ENCODE peak calls at places on chromosomes 16 and 17, in nine cellular contexts. K is breast epithelium, D is nephron progenitor cell, J is omental fat pad, C is HL-60, Y is Calu3, R is neural progenitor cell, F is foreskin fibroblast, L is testis. E is an unnamed sample.

GRCh38 chr17:37050905-37051304 is 102.2 kb downstream of the AATF start:
- DNase-seq in K (no peak), D (no peak), Y (no peak), R (no peak), C (no peak), L (no peak), J (no peak), F (no peak), E (no peak)

GRCh38 chr17:63681530-63681929 is 18.4 kb downstream of the LIMD2 start:
- DNase-seq in C (no peak), Y (no peak), D (no peak), R (no peak), F (no peak), J (no peak), K (no peak), L (no peak), E (no peak)

GRCh38 chr16:89805136-89805905 is 11.1 kb downstream of the FANCA start:
- DNase-seq in D (no peak), L (no peak), F (peak; percentile 82), Y (no peak), J (no peak), R (no peak), K (no peak), C (no peak), E (peak; percentile 69)

GRCh38 chr16:57738844-57739243 is 3.3 kb downstream of the KATNB1 start:
- DNase-seq in K (no peak), F (no peak), R (no peak), D (no peak), L (no peak), J (no peak), Y (no peak), C (no peak), E (no peak)

GRCh38 chr17:67198131-67198530 is 46.9 kb downstream of the HELZ start:
- DNase-seq in J (no peak), Y (no peak), D (no peak), R (no peak), C (no peak), L (no peak), F (no peak), K (no peak), E (no peak)

GRCh38 chr17:68580236-68580903 is 20.8 kb downstream of the FAM20A start:
- DNase-seq in K (no peak), R (no peak), J (no peak), F (peak; percentile 80), C (peak; percentile 38), Y (no peak), L (no peak), D (no peak), E (peak; percentile 81)

GRCh38 chr16:85665373-85665740 is 23.4 kb downstream of the GINS2 start:
- DNase-seq in F (no peak), Y (no peak), R (no peak), J (no peak), K (no peak), L (no peak), C (no peak), D (no peak), E (no peak)

GRCh38 chr17:66190738-66191606 is 961 bp downstream of the CEP112 start:
- DNase-seq in J (no peak), D (no peak), L (peak; percentile 39), F (peak; percentile 39), C (no peak), R (peak; percentile 5), Y (no peak), K (no peak), E (no peak)

GRCh38 chr17:78043031-78043430 is 84.5 kb downstream of the TNRC6C start:
- DNase-seq in D (no peak), C (no peak), F (no peak), K (no peak), J (no peak), L (no peak), Y (no peak), R (no peak), E (no peak)

GRCh38 chr17:67481808-67482207 is 104.7 kb downstream of the PITPNC1 start:
- DNase-seq in R (no peak), Y (no peak), F (peak; percentile 53), D (no peak), K (no peak), C (peak; percentile 84), J (no peak), L (no peak), E (peak; percentile 70)

DNA sequence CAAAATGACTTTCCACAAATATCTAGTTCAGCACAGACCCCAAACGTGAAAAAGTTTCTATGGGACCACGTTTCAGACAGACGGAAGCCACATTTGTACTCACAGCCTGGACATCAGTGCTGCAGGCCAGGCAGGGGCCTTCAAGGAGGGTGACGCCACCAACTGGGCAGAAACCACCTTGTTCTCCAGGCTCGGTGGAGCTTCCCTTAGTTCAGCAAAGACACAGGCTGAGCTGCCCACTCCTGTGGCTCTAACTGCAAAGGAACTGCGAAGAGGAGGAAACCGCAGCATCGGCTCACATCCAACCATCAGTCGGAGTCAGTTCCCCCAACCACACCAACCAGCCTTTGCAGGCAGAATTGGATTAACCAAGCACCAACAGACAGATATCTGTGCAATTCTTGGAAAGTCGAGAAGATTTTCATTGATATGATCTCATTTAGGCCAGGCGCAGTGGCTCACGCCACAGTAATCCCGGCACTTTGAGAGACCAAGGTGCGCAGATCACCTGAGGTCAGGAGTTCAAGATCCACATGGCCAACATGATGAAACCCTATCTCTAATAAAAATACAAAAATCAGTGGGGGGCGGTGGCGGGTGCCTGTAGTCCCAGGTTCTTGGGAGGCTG is 73.3 kb upstream of the CNEP1R1 start:
- DNase-seq in Y (no peak), L (no peak), K (no peak), F (no peak), D (no peak), C (no peak), R (no peak), J (no peak), E (no peak)
- TF ChIP-seq CTCF in Y (no peak), L (no peak), K (no peak), F (no peak), D (no peak), C (no peak), R (no peak), J (no peak), E (no peak)

GRCh38 chr17:40443196-40443987 is at the start of gene IGFBP4:
- DNase-seq in D (peak; percentile 87), R (peak; percentile 94), J (no peak), L (peak; percentile 79), F (peak; percentile 94), K (peak; percentile 81), C (peak; percentile 51), Y (peak; percentile 100), E (no peak)

GRCh38 chr17:40442392-40443195 is 656 bp upstream of the IGFBP4 start:
- DNase-seq in L (no peak), R (no peak), F (peak; percentile 71), Y (no peak), D (no peak), C (no peak), K (no peak), J (no peak), E (no peak)

GRCh38 chr17:40445769-40446468 is 2.7 kb downstream of the IGFBP4 start:
- DNase-seq in J (no peak), C (no peak), R (no peak), Y (peak; percentile 61), L (no peak), K (no peak), F (peak; percentile 54), D (no peak), E (no peak)

GRCh38 chr17:40447148-40447644 is 3.9 kb downstream of the IGFBP4 start:
- DNase-seq in R (no peak), L (no peak), Y (no peak), D (no peak), K (no peak), F (no peak), J (no peak), C (no peak), E (no peak)

DNA sequence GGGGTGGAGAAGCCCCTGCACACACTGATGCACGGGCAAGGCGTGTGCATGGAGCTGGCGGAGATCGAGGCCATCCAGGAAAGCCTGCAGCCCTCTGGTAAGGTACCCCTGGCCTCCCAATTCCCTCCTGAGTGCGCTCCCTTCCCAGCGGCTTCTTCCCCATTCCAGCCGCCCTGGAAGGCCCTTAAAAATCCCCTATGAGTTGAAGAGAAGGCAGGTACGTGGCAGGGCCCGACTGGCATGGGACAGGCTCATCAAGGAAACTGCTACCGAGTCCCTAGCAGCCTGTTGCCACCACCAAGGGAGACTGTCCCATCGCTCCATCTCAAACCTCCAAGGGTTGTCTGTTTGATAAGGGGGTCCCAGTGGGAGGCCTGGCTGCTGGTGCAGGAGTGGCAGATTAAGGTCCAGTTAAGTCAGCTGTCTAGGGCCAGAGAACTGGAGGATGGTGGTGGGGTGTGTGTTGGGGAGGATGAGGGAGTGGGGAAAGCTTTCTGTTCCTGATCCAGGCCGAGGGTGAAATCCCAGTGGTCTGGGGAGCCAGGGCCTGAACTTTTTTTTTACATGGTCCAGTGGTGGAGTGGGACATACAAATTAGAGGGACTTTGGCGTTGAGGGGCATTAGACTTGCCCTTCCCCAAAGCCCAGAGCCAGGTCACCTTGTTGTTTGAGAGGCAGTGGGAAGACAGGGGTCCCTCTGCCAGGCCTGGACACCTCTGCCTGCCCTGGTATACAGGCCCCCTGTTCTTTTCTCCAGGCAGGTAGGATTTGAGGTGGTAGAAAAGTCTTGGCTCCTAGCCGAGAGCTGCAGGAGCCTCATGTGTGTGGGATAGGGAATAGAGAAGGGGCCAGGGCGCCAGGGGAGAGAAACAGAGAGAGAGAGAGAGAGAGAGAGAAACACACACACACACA is 994 bp downstream of the IGFBP4 start:
- DNase-seq in Y (no peak), L (no peak), C (no peak), R (no peak), K (no peak), J (no peak), F (peak; percentile 41), D (no peak), E (no peak)
- TF ChIP-seq CTCF in Y (no peak), L (no peak), C (no peak), R (peak; percentile 3), K (no peak), J (no peak), F (no peak), D (no peak), E (no peak)

DNA sequence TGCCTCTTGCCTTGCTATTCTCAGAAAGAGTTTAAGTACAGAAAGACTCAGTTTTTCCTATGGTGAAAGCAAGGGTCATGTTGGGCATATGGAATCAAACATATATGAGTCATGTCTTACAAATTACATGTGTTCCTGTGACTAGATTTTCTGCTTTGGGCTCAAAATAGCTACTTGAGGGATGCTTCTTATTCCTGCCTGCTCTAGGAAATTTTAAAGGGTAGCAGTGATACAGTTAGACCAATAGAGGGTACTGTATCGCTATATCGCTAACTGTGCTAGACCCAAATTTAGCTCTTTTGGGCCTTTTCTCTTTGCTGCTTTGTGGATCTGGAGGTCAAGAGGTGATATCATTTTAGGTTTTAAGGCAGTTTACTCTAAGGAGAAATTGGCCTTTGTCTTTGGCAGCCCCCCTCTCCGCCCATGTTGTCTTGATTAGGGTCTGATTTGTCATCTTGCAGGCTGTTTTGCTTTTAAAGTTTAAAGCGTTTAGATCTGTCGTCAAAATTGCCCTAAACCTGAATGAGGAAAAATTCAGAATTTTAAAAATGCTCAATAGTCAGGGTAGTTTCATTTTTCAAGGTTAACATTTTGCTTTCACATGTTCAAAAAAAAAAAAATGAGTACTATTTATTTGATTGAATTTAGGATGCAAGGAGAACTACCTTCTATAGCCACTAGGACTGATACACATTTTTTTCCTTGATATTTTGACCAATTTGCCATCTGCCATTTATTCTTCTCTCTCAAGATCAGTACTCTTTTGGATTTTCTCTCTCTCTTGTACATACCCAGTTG is 8.8 kb downstream of the NFATC3 start:
- DNase-seq in L (no peak), Y (no peak), F (peak; percentile 87), C (no peak), J (no peak), R (peak; percentile 32), D (no peak), K (no peak), E (no peak)
- TF ChIP-seq CTCF in L (peak; percentile 55), Y (no peak), F (peak; percentile 72), C (no peak), J (no peak), R (peak; percentile 50), D (peak; percentile 31), K (peak; percentile 59), E (peak; percentile 72)

GRCh38 chr17:29561541-29562517 is 5.0 kb downstream of the ABHD15 start:
- DNase-seq in K (no peak), L (no peak), R (no peak), D (peak; percentile 3), Y (no peak), C (no peak), J (peak; percentile 22), F (no peak), E (no peak)
- TF ChIP-seq CTCF in K (no peak), L (no peak), R (no peak), D (no peak), Y (no peak), C (no peak), J (no peak), F (no peak), E (no peak)